ENCODE peak calls at places on chromosomes 5 and 9, in six cellular contexts. Y, N, P, E, K and U are unnamed samples.

GRCh38 chr5:41770799-41771198 is 99.4 kb downstream of the OXCT1 start:
- DNase-seq in Y (no peak), N (no peak), P (no peak), E (no peak), K (no peak), U (no peak)

GRCh38 chr5:151696470-151697061 is 9.9 kb upstream of the SPARC start:
- DNase-seq in Y (no peak), N (no peak), P (peak), E (no peak), K (no peak), U (no peak)

GRCh38 chr9:114308361-114308950 is 14.4 kb upstream of the ORM1 start:
- DNase-seq in Y (no peak), N (peak), P (no peak), E (no peak), K (peak), U (no peak)

GRCh38 chr5:14054111-14054854 is 88.9 kb upstream of the TRIO start:
- DNase-seq in Y (no peak), N (no peak), P (no peak), E (no peak), K (no peak), U (no peak)

GRCh38 chr5:61256474-61256873 is 75.6 kb upstream of the ZSWIM6 start:
- DNase-seq in Y (no peak), N (no peak), P (no peak), E (no peak), K (peak), U (no peak)

GRCh38 chr5:73630760-73631159 is 4.8 kb downstream of the ARHGEF28 start:
- DNase-seq in Y (no peak), N (no peak), P (no peak), E (no peak), K (no peak), U (peak)

GRCh38 chr5:154301726-154302125 is 111.2 kb downstream of the GALNT10 start:
- DNase-seq in Y (no peak), N (no peak), P (no peak), E (no peak), K (no peak), U (no peak)

GRCh38 chr5:154513669-154514084 is 35.6 kb upstream of the HAND1 start:
- DNase-seq in Y (no peak), N (no peak), P (no peak), E (no peak), K (no peak), U (no peak)

GRCh38 chr5:133292300-133292699 is 240.5 kb downstream of the HSPA4 start:
- DNase-seq in Y (no peak), N (no peak), P (no peak), E (no peak), K (no peak), U (peak)

GRCh38 chr5:7745882-7746735 is 104.8 kb downstream of the CFAP90 start:
- DNase-seq in Y (peak), N (peak), P (peak), E (peak), K (peak), U (peak)

GRCh38 chr9:122226142-122226757 is 2.5 kb downstream of the LHX6 start:
- DNase-seq in Y (no peak), N (no peak), P (peak), E (no peak), K (no peak), U (no peak)

GRCh38 chr5:167658890-167659289 is 632.6 kb upstream of the WWC1 start:
- DNase-seq in Y (no peak), N (no peak), P (no peak), E (no peak), K (no peak), U (no peak)

GRCh38 chr9:134193912-134194535 is 29.7 kb upstream of the RNU6ATAC start:
- DNase-seq in Y (no peak), N (no peak), P (no peak), E (no peak), K (no peak), U (no peak)

GRCh38 chr9:72276429-72276828 is 88.6 kb downstream of the ZFAND5 start:
- DNase-seq in Y (no peak), N (no peak), P (no peak), E (no peak), K (no peak), U (no peak)

GRCh38 chr5:10779592-10779991 is 18.6 kb upstream of the DAP start:
- DNase-seq in Y (no peak), N (no peak), P (no peak), E (no peak), K (no peak), U (no peak)

GRCh38 chr5:3818612-3819011 is 223.0 kb downstream of the IRX1 start:
- DNase-seq in Y (no peak), N (no peak), P (no peak), E (no peak), K (no peak), U (no peak)

GRCh38 chr5:173473293-173473692 is 143.2 kb downstream of the BOD1 start:
- DNase-seq in Y (no peak), N (no peak), P (no peak), E (no peak), K (no peak), U (no peak)

GRCh38 chr5:138733509-138733908 is 19.7 kb upstream of the CTNNA1 start:
- DNase-seq in Y (no peak), N (no peak), P (no peak), E (no peak), K (no peak), U (no peak)

GRCh38 chr5:15502208-15502607 is 2.2 kb downstream of the FBXL7 start:
- DNase-seq in Y (no peak), N (no peak), P (no peak), E (no peak), K (no peak), U (no peak)

GRCh38 chr9:117021881-117022280 is 334.8 kb downstream of the TRIM32 start:
- DNase-seq in Y (no peak), N (no peak), P (no peak), E (no peak), K (no peak), U (peak)

GRCh38 chr5:7597058-7597457 is 201.1 kb downstream of the ADCY2 start:
- DNase-seq in Y (no peak), N (no peak), P (no peak), E (no peak), K (peak), U (no peak)

GRCh38 chr5:103706939-103707682 is 144.5 kb upstream of the NUDT12 start:
- DNase-seq in Y (no peak), N (no peak), P (no peak), E (no peak), K (no peak), U (no peak)

GRCh38 chr5:53109041-53109435 is 519 bp downstream of the MOCS2 start:
- DNase-seq in Y (no peak), N (no peak), P (no peak), E (no peak), K (no peak), U (peak)

GRCh38 chr5:138468133-138468965 is 3.1 kb downstream of the EGR1 start:
- DNase-seq in Y (no peak), N (no peak), P (no peak), E (no peak), K (no peak), U (peak)

GRCh38 chr9:86977205-86977835 is 30.0 kb upstream of the GAS1 start:
- DNase-seq in Y (no peak), N (no peak), P (no peak), E (no peak), K (no peak), U (no peak)

GRCh38 chr9:89905628-89906338 is 301.0 kb downstream of the GADD45G start:
- DNase-seq in Y (no peak), N (no peak), P (peak), E (no peak), K (no peak), U (no peak)

GRCh38 chr5:79990205-79990597 is 861 bp downstream of the MTX3 start:
- DNase-seq in Y (no peak), N (no peak), P (no peak), E (no peak), K (no peak), U (peak)